ENCODE peak calls at places on chromosomes 7 and 10, in nine cellular contexts. X, D, R, F, U, N, E, L and M are unnamed samples.

GRCh38 chr10:116417821-116418220 is 9.8 kb upstream of the PNLIPRP3 start:
- DNase-seq in F (no peak), D (peak; percentile 82), X (no peak), R (no peak), U (no peak), N (no peak), L (no peak), E (no peak), M (no peak)

GRCh38 chr7:46490406-46490805 is 569.3 kb upstream of the IGFBP3 start:
- DNase-seq in E (no peak), R (no peak), F (no peak), N (no peak), L (no peak), X (no peak), D (no peak), U (no peak), M (no peak)

GRCh38 chr10:59245751-59246150 is 69.3 kb downstream of the PHYHIPL start:
- DNase-seq in F (no peak), U (no peak), R (no peak), L (no peak), X (no peak), N (no peak), D (no peak), E (no peak), M (no peak)

GRCh38 chr7:137667633-137668387 is 179.0 kb downstream of the DGKI start:
- DNase-seq in N (no peak), E (no peak), U (peak; percentile 77), F (peak; percentile 81), X (peak; percentile 9), L (peak; percentile 74), R (no peak), D (no peak), M (no peak)

GRCh38 chr10:57579926-57580325 is 687.8 kb downstream of the IPMK start:
- DNase-seq in U (no peak), X (peak; percentile 27), D (no peak), L (peak; percentile 16), F (peak; percentile 12), E (no peak), N (no peak), R (peak; percentile 6), M (peak; percentile 1)

GRCh38 chr7:98137134-98137825 is 30.6 kb downstream of the LMTK2 start:
- DNase-seq in R (no peak), D (no peak), L (no peak), X (no peak), N (no peak), F (no peak), E (no peak), U (no peak), M (no peak)

GRCh38 chr10:105540381-105540780 is 899.3 kb downstream of the SORCS3 start:
- DNase-seq in L (no peak), X (no peak), F (peak; percentile 3), R (no peak), N (no peak), D (no peak), U (no peak), E (no peak), M (no peak)

GRCh38 chr7:146772581-146772980 is 656.0 kb downstream of the CNTNAP2 start:
- DNase-seq in F (no peak), N (no peak), R (no peak), D (no peak), U (no peak), L (no peak), X (no peak), E (no peak), M (no peak)

GRCh38 chr7:128381161-128381821 is 19.8 kb upstream of the PRRT4 start:
- DNase-seq in N (no peak), D (peak; percentile 64), X (peak; percentile 36), L (no peak), E (no peak), U (no peak), R (no peak), F (peak; percentile 26), M (no peak)

GRCh38 chr7:44052771-44053365 is 8.4 kb downstream of the DBNL start:
- DNase-seq in R (no peak), D (no peak), L (no peak), E (peak; percentile 59), N (no peak), U (no peak), X (no peak), F (no peak), M (no peak)

GRCh38 chr10:121326905-121327304 is 271.3 kb downstream of the FGFR2 start:
- DNase-seq in R (no peak), U (no peak), E (no peak), N (no peak), X (no peak), L (no peak), D (no peak), F (no peak), M (no peak)

GRCh38 chr10:24603333-24603732 is 120.4 kb downstream of the ARHGAP21 start:
- DNase-seq in N (no peak), U (no peak), D (no peak), X (no peak), L (peak; percentile 48), R (no peak), E (no peak), F (peak; percentile 26), M (no peak)

GRCh38 chr7:65216469-65216868 is 157.2 kb upstream of the ZNF92 start:
- DNase-seq in E (peak; percentile 67), F (peak; percentile 22), X (peak; percentile 76), U (no peak), L (peak; percentile 41), N (peak; percentile 48), D (peak; percentile 9), R (peak; percentile 39), M (peak; percentile 5)

GRCh38 chr10:3433131-3433530 is 260.5 kb upstream of the PITRM1 start:
- DNase-seq in D (no peak), F (no peak), L (no peak), E (no peak), U (no peak), R (no peak), X (no peak), N (no peak), M (no peak)

GRCh38 chr10:69958232-69958902 is 94.3 kb upstream of the MACROH2A2 start:
- DNase-seq in N (no peak), F (peak; percentile 66), R (peak; percentile 77), E (no peak), X (peak; percentile 61), U (no peak), L (peak; percentile 70), D (peak; percentile 28), M (peak; percentile 38)

GRCh38 chr7:130841416-130841815 is 107.4 kb upstream of the KLF14 start:
- DNase-seq in U (no peak), E (no peak), N (no peak), D (no peak), L (no peak), R (no peak), F (no peak), X (peak; percentile 29), M (no peak)

GRCh38 chr7:138425026-138425425 is 35.0 kb upstream of the TRIM24 start:
- DNase-seq in X (no peak), N (no peak), F (no peak), E (no peak), U (no peak), L (no peak), R (no peak), D (no peak), M (no peak)

GRCh38 chr7:42244828-42245227 is 7.8 kb upstream of the GLI3 start:
- DNase-seq in U (no peak), N (no peak), L (peak; percentile 83), X (no peak), E (no peak), D (no peak), F (peak; percentile 86), R (no peak), M (no peak)

DNA sequence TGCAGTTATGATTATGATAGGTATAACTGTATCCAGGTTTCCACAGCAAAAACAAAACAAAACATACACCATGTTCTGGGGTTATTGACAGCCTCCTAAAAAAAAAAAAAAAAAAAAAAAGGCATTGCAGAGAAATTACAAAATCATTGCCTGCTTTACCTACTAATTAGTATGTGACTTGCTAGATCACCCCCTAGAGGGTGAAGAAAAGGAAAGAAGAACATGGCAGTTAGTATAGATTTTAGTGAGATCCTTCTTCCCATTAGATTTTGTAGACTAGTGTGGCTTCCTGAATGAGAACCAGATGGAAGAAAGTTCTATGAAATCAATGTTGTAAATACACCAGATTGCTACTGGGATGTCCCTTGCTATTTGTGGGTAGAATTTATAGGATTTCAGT is 24.0 kb upstream of the AGBL3 start:
- DNase-seq in D (no peak), X (no peak), U (no peak), N (no peak), F (no peak), L (no peak), E (no peak), R (no peak), M (no peak)
- TF ChIP-seq CTCF in D (no peak), X (no peak), U (peak; percentile 17), N (no peak), F (no peak), L (no peak), E (no peak), R (no peak), M (no peak)

GRCh38 chr10:100788027-100788900 is 42.9 kb downstream of the PAX2 start:
- DNase-seq in F (no peak), D (no peak), X (no peak), E (peak; percentile 43), L (no peak), U (no peak), N (no peak), R (no peak), M (no peak)
- TF ChIP-seq CTCF in F (no peak), D (no peak), X (no peak), E (no peak), L (no peak), U (no peak), N (no peak), R (no peak), M (no peak)

DNA sequence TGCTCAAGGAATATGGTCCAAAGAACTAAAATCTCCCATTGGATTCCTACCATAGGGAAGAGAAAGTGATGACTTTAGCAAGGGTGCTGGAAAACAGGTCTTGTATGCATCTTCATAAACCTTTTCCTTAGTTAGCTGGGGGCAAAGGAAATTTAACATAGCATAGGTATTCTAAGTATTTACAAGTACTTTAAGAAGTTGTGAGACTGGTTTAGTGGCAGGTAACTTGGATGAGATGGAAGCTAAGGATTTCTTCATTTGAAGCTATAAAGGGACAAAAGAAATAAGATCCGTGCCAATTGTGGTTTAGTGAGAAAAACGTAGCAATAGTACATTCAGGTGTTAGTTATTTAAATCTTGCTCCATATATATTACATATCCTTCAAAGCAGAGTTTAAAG is 183.4 kb upstream of the TCF7L2 start:
- DNase-seq in L (no peak), X (no peak), N (no peak), D (peak; percentile 33), R (no peak), F (no peak), U (no peak), E (no peak), M (no peak)
- TF ChIP-seq CTCF in L (no peak), X (no peak), N (no peak), D (no peak), R (no peak), F (no peak), U (no peak), E (no peak), M (no peak)

DNA sequence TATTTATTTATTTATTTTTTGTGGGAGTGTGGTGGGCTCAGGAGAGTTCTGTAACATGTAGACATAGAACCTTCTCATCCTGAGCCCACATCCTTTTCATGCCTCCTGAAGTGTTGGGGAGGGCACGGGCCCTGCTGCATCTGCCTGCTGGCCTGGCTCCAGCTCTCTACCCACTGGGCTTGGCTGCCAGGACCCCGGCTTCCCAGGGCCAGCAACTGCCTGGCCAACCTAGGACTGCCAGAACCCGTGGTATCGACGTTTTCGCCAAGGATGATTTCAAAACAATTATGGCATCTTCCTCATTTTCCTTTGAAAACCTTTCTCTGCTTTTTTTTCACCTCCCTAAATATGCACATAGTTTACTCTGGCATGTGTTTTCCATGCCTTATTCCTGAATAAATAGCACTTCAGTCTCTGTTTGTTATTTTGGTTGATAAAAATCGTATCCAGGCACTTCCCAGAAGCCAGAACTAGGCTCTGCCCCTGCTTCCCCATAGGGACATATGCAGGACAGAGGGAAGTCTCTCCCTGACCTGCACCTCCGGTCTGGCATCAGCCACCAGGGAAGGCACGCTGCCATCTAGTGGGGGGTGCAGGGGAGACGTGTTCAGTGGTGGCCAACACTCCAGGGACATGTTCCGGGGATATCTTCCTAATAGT is 31.0 kb upstream of the ANTXRL start:
- DNase-seq in F (peak; percentile 22), R (peak; percentile 52), N (peak; percentile 79), L (peak; percentile 31), E (no peak), D (no peak), X (peak; percentile 30), U (no peak), M (no peak)
- TF ChIP-seq CTCF in F (peak; percentile 27), R (peak; percentile 55), N (peak; percentile 41), L (peak; percentile 39), E (peak; percentile 51), D (peak; percentile 58), X (peak; percentile 48), U (peak; percentile 53), M (peak; percentile 46)